ENCODE peak calls at places on chromosomes 4 and X, in six cellular contexts. U is Karpas-422, V is K562, Q is H1, K is GM23338, D is cardiac muscle cell. Y is an unnamed sample. For H3K27me3, the result is how much of the 10 kb centered on the place peaks cover.

GRCh38 chrX:11754958-11755645 is 2.9 kb upstream of the MSL3 start:
- DNase-seq in U (no peak), V (no peak), K (no peak), Q (no peak), D (no peak), Y (no peak)

GRCh38 chr4:120130786-120131185 is 64.1 kb upstream of the MAD2L1 start:
- DNase-seq in Q (no peak), V (no peak), K (no peak), D (no peak), U (peak), Y (no peak)

GRCh38 chr4:144645102-144645469 is 870 bp upstream of the HHIP start:
- DNase-seq in K (peak), Q (no peak), D (no peak), V (no peak), U (no peak), Y (no peak)

GRCh38 chrX:54090880-54091279 is 46.6 kb upstream of the PHF8 start:
- DNase-seq in Q (no peak), V (no peak), K (no peak), D (no peak), U (no peak), Y (no peak)

GRCh38 chrX:2921750-2922149 is 7.4 kb downstream of the ARSD start:
- DNase-seq in D (no peak), Q (no peak), V (no peak), K (no peak), U (no peak), Y (no peak)

GRCh38 chr4:70182517-70183167 is 12.9 kb upstream of the ODAM start:
- DNase-seq in D (no peak), K (no peak), U (no peak), V (no peak), Q (no peak), Y (no peak)

GRCh38 chr4:144562019-144562740 is 83.8 kb upstream of the HHIP start:
- DNase-seq in K (peak), D (peak), U (no peak), Q (peak), V (no peak), Y (no peak)

GRCh38 chrX:9390121-9390520 is 74.7 kb upstream of the TBL1X start:
- DNase-seq in Q (no peak), D (no peak), V (no peak), K (no peak), U (no peak), Y (no peak)

GRCh38 chr4:23040539-23040938 is 347.8 kb downstream of the GBA3 start:
- DNase-seq in V (no peak), U (no peak), K (peak), D (no peak), Q (no peak), Y (no peak)

GRCh38 chrX:104183685-104184084 is 17.4 kb downstream of the FAM199X start:
- DNase-seq in V (no peak), D (no peak), K (no peak), U (no peak), Q (no peak), Y (no peak)

GRCh38 chr4:15942283-15942682 is 3.7 kb upstream of the FGFBP1 start:
- DNase-seq in K (no peak), Q (no peak), V (no peak), D (no peak), U (no peak), Y (no peak)

GRCh38 chrX:17495052-17495451 is 120.1 kb downstream of the NHS start:
- DNase-seq in Q (no peak), K (no peak), V (no peak), U (no peak), D (no peak), Y (no peak)

GRCh38 chr4:186485621-186486062 is 69.7 kb downstream of the MTNR1A start:
- DNase-seq in U (no peak), V (no peak), K (no peak), Q (no peak), D (peak), Y (no peak)

GRCh38 chr4:4521069-4521468 is 20.8 kb downstream of the STX18 start:
- DNase-seq in D (no peak), U (no peak), Q (no peak), V (no peak), K (peak), Y (no peak)

GRCh38 chr4:84389406-84389805 is 109.7 kb downstream of the NKX6-1 start:
- DNase-seq in Q (no peak), D (no peak), V (no peak), K (no peak), U (no peak), Y (no peak)

GRCh38 chr4:56681158-56681848 is at the start of gene HOPX:
- DNase-seq in D (peak), Q (no peak), V (no peak), U (no peak), K (no peak), Y (no peak)

GRCh38 chr4:94798808-94799207 is 41.1 kb downstream of the BMPR1B start:
- DNase-seq in U (no peak), Q (no peak), K (no peak), V (no peak), D (no peak), Y (no peak)

GRCh38 chrX:12950851-12951589 is 23.9 kb upstream of the TMSB4X start:
- DNase-seq in V (peak), D (peak), K (peak), U (peak), Q (no peak), Y (no peak)

GRCh38 chr4:2077537-2078460 is 18.7 kb downstream of the NAT8L start:
- DNase-seq in D (no peak), V (no peak), K (no peak), Q (no peak), U (peak), Y (no peak)

GRCh38 chr4:140673729-140674128 is 82.5 kb downstream of the TBC1D9 start:
- DNase-seq in V (no peak), U (no peak), D (no peak), K (no peak), Q (no peak), Y (peak)

GRCh38 chrX:115425359-115425758 is 135.6 kb upstream of the PLS3 start:
- DNase-seq in Q (no peak), D (no peak), U (no peak), V (no peak), K (no peak), Y (no peak)

GRCh38 chrX:96611619-96612362 is 72.9 kb upstream of the DIAPH2 start:
- DNase-seq in V (no peak), D (no peak), K (no peak), U (no peak), Q (no peak), Y (peak)

GRCh38 chrX:133921764-133922389 is 63.5 kb downstream of the GPC3 start:
- DNase-seq in D (peak), Q (peak), K (peak), U (peak), V (peak), Y (no peak)

GRCh38 chrX:107025538-107025937 is 25.5 kb upstream of the MORC4 start:
- DNase-seq in V (peak), D (peak), U (peak), Q (no peak), K (peak), Y (no peak)

GRCh38 chr4:169079942-169080827 is 70.1 kb upstream of the CBR4 start:
- DNase-seq in D (no peak), K (no peak), Q (no peak), U (no peak), V (peak), Y (no peak)

GRCh38 chrX:38462257-38462656 is 99.1 kb upstream of the TSPAN7 start:
- DNase-seq in K (no peak), V (no peak), D (no peak), Q (no peak), U (no peak), Y (no peak)

GRCh38 chr4:14679906-14680305 is 322.4 kb upstream of the CPEB2 start:
- DNase-seq in D (no peak), Q (no peak), K (no peak), U (no peak), V (no peak), Y (no peak)

GRCh38 chr4:158496030-158496741 is 25.5 kb upstream of the RXFP1 start:
- DNase-seq in D (peak), U (peak), Q (peak), V (peak), K (peak), Y (no peak)

GRCh38 chr4:80788798-80789197 is 241.7 kb upstream of the BMP3 start:
- DNase-seq in D (peak), Q (no peak), K (no peak), V (no peak), U (no peak), Y (no peak)

GRCh38 chr4:165426769-165427168 is 48.0 kb downstream of the CPE start:
- DNase-seq in K (peak), V (no peak), U (no peak), D (no peak), Q (no peak), Y (no peak)

GRCh38 chr4:2177443-2178093 is 64.4 kb downstream of the HAUS3 start:
- DNase-seq in D (peak), K (peak), V (no peak), U (no peak), Q (no peak), Y (no peak)

GRCh38 chrX:15142084-15142715 is 127.7 kb downstream of the ASB9 start:
- DNase-seq in Q (no peak), U (peak), D (no peak), V (no peak), K (no peak), Y (no peak)

GRCh38 chr4:78734451-78735003 is 41.6 kb upstream of the BMP2K start:
- DNase-seq in K (no peak), U (no peak), V (no peak), Q (no peak), D (no peak), Y (no peak)

GRCh38 chr4:628346-628745 is 3.0 kb downstream of the PDE6B start:
- DNase-seq in Q (no peak), U (no peak), V (no peak), K (no peak), D (no peak), Y (no peak)

GRCh38 chrX:117743469-117744251 is 372.9 kb downstream of the KLHL13 start:
- DNase-seq in D (peak), Q (no peak), U (peak), V (no peak), K (peak), Y (no peak)

GRCh38 chr4:175421506-175421905 is 390.6 kb downstream of the GPM6A start:
- DNase-seq in V (no peak), K (no peak), U (no peak), Q (no peak), D (no peak), Y (no peak)

GRCh38 chr4:4899202-4899925 is 39.9 kb downstream of the MSX1 start:
- DNase-seq in V (no peak), Q (no peak), K (no peak), U (no peak), D (no peak), Y (no peak)

GRCh38 chrX:105564536-105564935 is 257.8 kb upstream of the NRK start:
- DNase-seq in Q (no peak), D (no peak), V (no peak), U (no peak), K (no peak), Y (peak)

GRCh38 chrX:123665197-123665596 is 67.7 kb downstream of the THOC2 start:
- DNase-seq in D (no peak), K (no peak), U (no peak), Q (no peak), V (no peak), Y (no peak)

GRCh38 chr4:102234243-102234838 is 110.9 kb downstream of the SLC39A8 start:
- DNase-seq in V (no peak), D (no peak), U (no peak), Q (no peak), K (no peak), Y (no peak)
- H3K4me3 ChIP-seq in V (no peak), D (no peak), U (no peak), Q (no peak), K (no peak), Y (no peak)

GRCh38 chrX:137032378-137032694 is 1.5 kb downstream of the GPR101 start:
- DNase-seq in U (no peak), D (no peak), V (no peak), Q (no peak), K (no peak), Y (no peak)
- H3K27me3 ChIP-seq in U (under half), D (half or more), V (under half), Q (under half), K (half or more), Y (under half)

GRCh38 chrX:153922286-153922573 is 3.8 kb downstream of the ARHGAP4 start:
- DNase-seq in D (no peak), U (no peak), V (no peak), K (no peak), Q (no peak), Y (no peak)

GRCh38 chrX:153922932-153923857 is 2.9 kb downstream of the ARHGAP4 start:
- DNase-seq in K (peak), V (no peak), Q (no peak), D (no peak), U (no peak), Y (no peak)

GRCh38 chrX:153925387-153925738 is 701 bp downstream of the ARHGAP4 start:
- DNase-seq in K (no peak), U (peak), V (no peak), D (no peak), Q (no peak), Y (no peak)

GRCh38 chrX:153925739-153926593 is at the start of gene ARHGAP4:
- DNase-seq in K (peak), Q (no peak), D (no peak), U (peak), V (peak), Y (no peak)

DNA sequence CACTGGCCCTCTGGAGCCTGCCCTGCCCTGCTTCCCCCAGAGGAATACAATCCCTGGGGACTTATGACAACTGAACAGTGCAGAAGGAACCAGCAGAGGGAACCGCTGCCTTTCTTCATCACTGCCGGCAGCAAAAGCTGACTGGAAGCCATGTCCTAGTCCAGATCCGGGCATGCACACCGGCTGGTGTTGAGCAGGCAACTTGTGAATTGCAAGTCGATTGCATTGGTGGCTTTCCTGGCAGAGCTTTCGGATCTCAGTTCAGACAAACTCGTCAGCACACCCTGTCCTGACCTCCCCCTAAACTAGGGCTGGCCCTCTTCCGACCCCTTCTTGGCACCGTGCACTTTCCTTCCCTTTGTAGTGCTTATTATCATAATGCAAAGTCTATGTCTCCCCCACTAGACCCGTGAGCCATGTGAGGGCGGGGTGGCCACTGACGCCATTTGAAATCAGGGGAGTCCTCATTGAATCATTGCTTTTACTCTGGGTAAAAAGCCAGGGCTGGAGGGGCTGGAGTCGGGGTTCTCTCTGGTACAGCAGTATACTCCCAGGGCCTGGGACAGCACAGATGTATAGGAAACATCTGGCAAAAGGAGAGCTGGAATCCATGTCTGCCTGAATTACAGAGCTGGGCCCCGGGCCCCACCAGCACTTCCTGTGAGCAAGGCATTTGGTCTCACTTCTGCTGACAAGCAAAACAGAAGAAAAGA is 1.8 kb downstream of the ARHGAP4 start:
- DNase-seq in V (peak), K (peak), D (peak), Q (no peak), U (peak), Y (no peak)
- H3K4me3 ChIP-seq in V (no peak), K (no peak), D (no peak), Q (no peak), U (peak), Y (no peak)

GRCh38 chr4:75054089-75054488 is 121.2 kb downstream of the PARM1 start:
- DNase-seq in V (no peak), U (no peak), K (no peak), D (no peak), Q (no peak), Y (no peak)
- H3K27me3 ChIP-seq in V (under half), U (under half), K (under half), D (under half), Q (under half), Y (under half)